ENCODE peak calls at places on chromosomes 1 and 21, in four cellular contexts. One of them, this sample, is unnamed.

GRCh38 chr1:220045356-220046051 is 801 bp downstream of the EPRS1 start:
- DNase-seq in AG08396: no peak
- DNase-seq in AG20443: no peak
- DNase-seq in posterior cingulate gyrus: no peak
- DNase-seq in this sample: no peak

GRCh38 chr1:59172693-59173092 is 124.2 kb upstream of the FGGY start:
- DNase-seq in AG08396: no peak
- DNase-seq in AG20443: no peak
- DNase-seq in posterior cingulate gyrus: no peak
- DNase-seq in this sample: no peak

GRCh38 chr1:50332941-50333594 is 90.2 kb downstream of the DMRTA2 start:
- DNase-seq in AG08396: peak; percentile 87
- DNase-seq in AG20443: peak; percentile 85
- DNase-seq in posterior cingulate gyrus: peak; percentile 95
- DNase-seq in this sample: peak; percentile 53

GRCh38 chr1:147078606-147079399 is 93.5 kb downstream of the PRKAB2 start:
- DNase-seq in AG08396: no peak
- DNase-seq in AG20443: no peak
- DNase-seq in posterior cingulate gyrus: no peak
- DNase-seq in this sample: no peak

GRCh38 chr21:28521932-28522826 is 470.5 kb downstream of the LTN1 start:
- DNase-seq in AG08396: peak; percentile 7
- DNase-seq in AG20443: peak; percentile 17
- DNase-seq in posterior cingulate gyrus: no peak
- DNase-seq in this sample: no peak

GRCh38 chr1:40438391-40439015 is 11.8 kb upstream of the ZFP69B start:
- DNase-seq in AG08396: peak; percentile 51
- DNase-seq in AG20443: peak; percentile 66
- DNase-seq in posterior cingulate gyrus: no peak
- DNase-seq in this sample: peak; percentile 29

GRCh38 chr21:42298657-42299056 is 16.6 kb downstream of the TFF3 start:
- DNase-seq in AG08396: no peak
- DNase-seq in AG20443: no peak
- DNase-seq in posterior cingulate gyrus: no peak
- DNase-seq in this sample: no peak

GRCh38 chr1:149942207-149942606 is 5.5 kb upstream of the MTMR11 start:
- DNase-seq in AG08396: no peak
- DNase-seq in AG20443: peak; percentile 25
- DNase-seq in posterior cingulate gyrus: peak; percentile 84
- DNase-seq in this sample: no peak

GRCh38 chr1:203706444-203706843 is 58.5 kb upstream of the LAX1 start:
- DNase-seq in AG08396: no peak
- DNase-seq in AG20443: no peak
- DNase-seq in posterior cingulate gyrus: no peak
- DNase-seq in this sample: no peak

GRCh38 chr1:23088027-23088426 is 68.8 kb downstream of the KDM1A start:
- DNase-seq in AG08396: no peak
- DNase-seq in AG20443: no peak
- DNase-seq in posterior cingulate gyrus: no peak
- DNase-seq in this sample: no peak

GRCh38 chr1:93083979-93084378 is 4.9 kb downstream of the MTF2 start:
- DNase-seq in AG08396: no peak
- DNase-seq in AG20443: no peak
- DNase-seq in posterior cingulate gyrus: no peak
- DNase-seq in this sample: no peak

GRCh38 chr1:94983343-94983742 is 56.4 kb upstream of the CNN3 start:
- DNase-seq in AG08396: peak; percentile 23
- DNase-seq in AG20443: peak; percentile 76
- DNase-seq in posterior cingulate gyrus: no peak
- DNase-seq in this sample: no peak

GRCh38 chr21:41536827-41537103 is 28.8 kb upstream of the TMPRSS2 start:
- DNase-seq in AG08396: no peak
- DNase-seq in AG20443: no peak
- DNase-seq in posterior cingulate gyrus: no peak
- DNase-seq in this sample: no peak

GRCh38 chr1:59699227-59699847 is 115.4 kb upstream of the HOOK1 start:
- DNase-seq in AG08396: no peak
- DNase-seq in AG20443: peak; percentile 51
- DNase-seq in posterior cingulate gyrus: no peak
- DNase-seq in this sample: peak; percentile 53

GRCh38 chr1:20429296-20429695 is 56.7 kb downstream of the CAMK2N1 start:
- DNase-seq in AG08396: no peak
- DNase-seq in AG20443: no peak
- DNase-seq in posterior cingulate gyrus: no peak
- DNase-seq in this sample: no peak

GRCh38 chr1:21324368-21325137 is 34.3 kb upstream of the ECE1 start:
- DNase-seq in AG08396: peak; percentile 73
- DNase-seq in AG20443: peak; percentile 85
- DNase-seq in posterior cingulate gyrus: peak; percentile 94
- DNase-seq in this sample: peak; percentile 80

GRCh38 chr1:6091823-6092109 is 46.1 kb downstream of the KCNAB2 start:
- DNase-seq in AG08396: no peak
- DNase-seq in AG20443: no peak
- DNase-seq in posterior cingulate gyrus: no peak
- DNase-seq in this sample: no peak

GRCh38 chr1:54884135-54884586 is 2.8 kb downstream of the DHCR24 start:
- DNase-seq in AG08396: no peak
- DNase-seq in AG20443: no peak
- DNase-seq in posterior cingulate gyrus: no peak
- DNase-seq in this sample: no peak

GRCh38 chr21:26391166-26391565 is 181.9 kb downstream of the CYYR1 start:
- DNase-seq in AG08396: no peak
- DNase-seq in AG20443: no peak
- DNase-seq in posterior cingulate gyrus: peak; percentile 86
- DNase-seq in this sample: no peak

GRCh38 chr1:108050134-108050533 is 85.2 kb upstream of the VAV3 start:
- DNase-seq in AG08396: no peak
- DNase-seq in AG20443: no peak
- DNase-seq in posterior cingulate gyrus: no peak
- DNase-seq in this sample: no peak

GRCh38 chr1:228073870-228074545 is 8.5 kb upstream of the ARF1 start:
- DNase-seq in AG08396: no peak
- DNase-seq in AG20443: no peak
- DNase-seq in posterior cingulate gyrus: peak; percentile 82
- DNase-seq in this sample: no peak

GRCh38 chr1:119542492-119542946 is 35.5 kb downstream of the HSD3B1 start:
- DNase-seq in AG08396: no peak
- DNase-seq in AG20443: peak; percentile 17
- DNase-seq in posterior cingulate gyrus: no peak
- DNase-seq in this sample: no peak

GRCh38 chr1:17596651-17597509 is 57.4 kb downstream of the ARHGEF10L start:
- DNase-seq in AG08396: no peak
- DNase-seq in AG20443: no peak
- DNase-seq in posterior cingulate gyrus: no peak
- DNase-seq in this sample: no peak

GRCh38 chr1:106912146-106912545 is 144.3 kb upstream of the PRMT6 start:
- DNase-seq in AG08396: no peak
- DNase-seq in AG20443: peak; percentile 9
- DNase-seq in posterior cingulate gyrus: no peak
- DNase-seq in this sample: no peak

GRCh38 chr21:29501451-29501850 is 202.7 kb downstream of the BACH1 start:
- DNase-seq in AG08396: peak; percentile 15
- DNase-seq in AG20443: peak; percentile 31
- DNase-seq in posterior cingulate gyrus: no peak
- DNase-seq in this sample: no peak

GRCh38 chr1:84834419-84835064 is 58.5 kb downstream of the LPAR3 start:
- DNase-seq in AG08396: peak; percentile 37
- DNase-seq in AG20443: peak; percentile 38
- DNase-seq in posterior cingulate gyrus: no peak
- DNase-seq in this sample: no peak

GRCh38 chr1:66374561-66375111 is 159.3 kb upstream of the SGIP1 start:
- DNase-seq in AG08396: peak; percentile 57
- DNase-seq in AG20443: peak; percentile 79
- DNase-seq in posterior cingulate gyrus: no peak
- DNase-seq in this sample: peak; percentile 60

GRCh38 chr1:28208818-28209441 is 23.9 kb downstream of the DNAJC8 start:
- DNase-seq in AG08396: peak; percentile 65
- DNase-seq in AG20443: peak; percentile 72
- DNase-seq in posterior cingulate gyrus: peak; percentile 94
- DNase-seq in this sample: peak; percentile 50

GRCh38 chr1:67299296-67299695 is 8.4 kb upstream of the IL12RB2 start:
- DNase-seq in AG08396: no peak
- DNase-seq in AG20443: no peak
- DNase-seq in posterior cingulate gyrus: no peak
- DNase-seq in this sample: no peak